ENCODE peak calls at places on chromosome 10, in ten cellular contexts. Z, T, X, J, C, Q, O, V, P and Y are unnamed samples.
A peak's percentile ranks its signal among the peaks of the same experiment; 100 is the strongest.

GRCh38 chr10:104021246-104021645 is 54.3 kb downstream of the SLK start:
- DNase-seq in Z (no peak), T (no peak), X (no peak), J (no peak), C (no peak), Q (no peak), O (no peak), V (no peak), P (no peak), Y (no peak)

GRCh38 chr10:77062381-77062780 is 575.2 kb downstream of the KCNMA1 start:
- DNase-seq in Z (no peak), T (no peak), X (no peak), J (no peak), C (no peak), Q (no peak), O (no peak), V (no peak), P (no peak), Y (no peak)

GRCh38 chr10:20877986-20878979 is 18.8 kb downstream of the NEBL start:
- DNase-seq in Z (no peak), T (no peak), X (no peak), J (no peak), C (no peak), Q (no peak), O (peak; percentile 5), V (no peak), P (no peak), Y (no peak)

GRCh38 chr10:44343836-44344235 is 41.1 kb downstream of the CXCL12 start:
- DNase-seq in Z (no peak), T (no peak), X (no peak), J (no peak), C (no peak), Q (no peak), O (no peak), V (no peak), P (no peak), Y (no peak)

GRCh38 chr10:19933772-19934171 is 117.5 kb downstream of the PLXDC2 start:
- DNase-seq in Z (no peak), T (no peak), X (no peak), J (no peak), C (no peak), Q (no peak), O (no peak), V (no peak), P (no peak), Y (no peak)

GRCh38 chr10:42367532-42368230 is 270.7 kb downstream of the ZNF33B start:
- DNase-seq in Z (no peak), T (peak; percentile 9), X (no peak), J (no peak), C (peak; percentile 41), Q (peak; percentile 84), O (peak; percentile 39), V (peak; percentile 74), P (no peak), Y (peak; percentile 97)

GRCh38 chr10:12482586-12482985 is 133.2 kb downstream of the CAMK1D start:
- DNase-seq in Z (no peak), T (no peak), X (peak; percentile 76), J (no peak), C (no peak), Q (no peak), O (no peak), V (no peak), P (no peak), Y (no peak)

GRCh38 chr10:49646256-49646870 is 32.5 kb downstream of the CHAT start:
- DNase-seq in Z (no peak), T (no peak), X (no peak), J (peak; percentile 82), C (no peak), Q (no peak), O (no peak), V (no peak), P (no peak), Y (no peak)

GRCh38 chr10:61404771-61405170 is 48.4 kb downstream of the TMEM26 start:
- DNase-seq in Z (no peak), T (no peak), X (no peak), J (no peak), C (peak; percentile 21), Q (no peak), O (peak; percentile 75), V (no peak), P (no peak), Y (no peak)

GRCh38 chr10:86899670-86900276 is 57.6 kb downstream of the MMRN2 start:
- DNase-seq in Z (peak; percentile 16), T (peak; percentile 71), X (peak; percentile 80), J (no peak), C (no peak), Q (no peak), O (peak; percentile 82), V (no peak), P (peak; percentile 82), Y (peak; percentile 21)

GRCh38 chr10:97821308-97822038 is 28.2 kb upstream of the GOLGA7B start:
- DNase-seq in Z (no peak), T (no peak), X (no peak), J (no peak), C (no peak), Q (no peak), O (no peak), V (peak; percentile 30), P (no peak), Y (no peak)

GRCh38 chr10:13993634-13994033 is 337.1 kb downstream of the FRMD4A start:
- DNase-seq in Z (no peak), T (no peak), X (no peak), J (no peak), C (no peak), Q (no peak), O (no peak), V (no peak), P (no peak), Y (no peak)

GRCh38 chr10:131174651-131175540 is 136.6 kb downstream of the TCERG1L start:
- DNase-seq in Z (no peak), T (no peak), X (no peak), J (peak; percentile 74), C (no peak), Q (no peak), O (no peak), V (no peak), P (no peak), Y (no peak)

GRCh38 chr10:131177431-131178327 is 133.8 kb downstream of the TCERG1L start:
- DNase-seq in Z (no peak), T (no peak), X (no peak), J (peak; percentile 77), C (no peak), Q (no peak), O (no peak), V (no peak), P (peak; percentile 29), Y (no peak)

GRCh38 chr10:131176907-131177306 is 134.6 kb downstream of the TCERG1L start:
- DNase-seq in Z (no peak), T (no peak), X (no peak), J (no peak), C (no peak), Q (no peak), O (no peak), V (no peak), P (no peak), Y (no peak)

GRCh38 chr10:131174211-131174565 is 137.3 kb downstream of the TCERG1L start:
- DNase-seq in Z (no peak), T (no peak), X (no peak), J (peak; percentile 91), C (no peak), Q (no peak), O (no peak), V (no peak), P (no peak), Y (no peak)

GRCh38 chr10:131175891-131176290 is 135.6 kb downstream of the TCERG1L start:
- DNase-seq in Z (no peak), T (no peak), X (no peak), J (no peak), C (no peak), Q (no peak), O (no peak), V (no peak), P (no peak), Y (no peak)
- H3K9me3 ChIP-seq in Z (no peaks in the 10 kb centered on the region), T (no peaks in the 10 kb centered on the region), X (no peaks in the 10 kb centered on the region), J (no peaks in the 10 kb centered on the region), C (peaks cover 81% of the 10 kb centered on the region), Q (no peaks in the 10 kb centered on the region), O (no peaks in the 10 kb centered on the region), V (no peaks in the 10 kb centered on the region), P (no peaks in the 10 kb centered on the region), Y (no peaks in the 10 kb centered on the region)

DNA sequence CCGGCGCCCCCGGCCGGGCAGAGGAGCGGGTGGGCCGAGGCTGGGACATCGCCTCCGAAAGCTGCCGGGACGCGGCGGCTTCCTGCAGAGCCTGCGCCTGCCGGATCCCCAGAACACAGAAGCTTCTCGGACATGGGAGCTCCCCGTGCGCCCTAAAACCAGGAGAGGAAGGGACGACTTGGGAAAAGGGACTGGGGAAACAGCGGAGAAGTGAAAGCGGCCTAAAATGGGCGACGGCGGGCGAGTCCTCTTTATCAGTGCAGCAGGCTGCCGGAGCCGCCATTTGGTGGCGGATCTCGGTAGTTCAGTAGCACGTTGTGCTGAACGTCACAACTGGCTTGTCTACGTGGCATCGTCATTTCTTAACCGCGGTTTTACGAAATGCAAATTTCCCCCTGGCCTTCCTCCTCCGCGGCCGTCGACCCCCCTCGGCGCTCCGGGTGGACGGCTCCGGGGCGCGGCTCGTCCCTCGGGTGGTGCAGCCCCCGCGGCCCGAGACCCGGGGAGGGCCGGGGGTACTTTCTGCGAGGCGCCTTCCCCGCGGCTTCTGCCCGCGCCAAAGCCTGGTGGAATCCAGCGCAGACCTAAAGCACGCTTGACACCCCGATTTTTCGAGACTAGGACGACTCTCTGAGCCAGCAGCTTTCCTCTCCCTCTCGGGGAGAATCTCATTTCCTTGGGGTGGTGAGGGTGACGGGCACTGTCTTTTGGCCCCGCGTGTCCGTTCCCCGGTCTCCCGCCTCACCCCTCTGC is 9.9 kb upstream of the SPAG6 start:
- DNase-seq in Z (no peak), T (peak; percentile 61), X (peak; percentile 37), J (no peak), C (no peak), Q (peak; percentile 71), O (peak; percentile 86), V (peak; percentile 37), P (peak; percentile 72), Y (no peak)
- H3K4me3 ChIP-seq in Z (peak overlapping the region; percentile 50), T (peak overlapping the region; percentile 39), X (peak overlapping the region; percentile 20), J (peak overlapping the region; percentile 46), C (peak overlapping the region; percentile 50), Q (peak overlapping the region; percentile 54), O (peak overlapping the region; percentile 72), V (peak overlapping the region; percentile 57), P (peak overlapping the region; percentile 38), Y (no peak overlapping the region)

DNA sequence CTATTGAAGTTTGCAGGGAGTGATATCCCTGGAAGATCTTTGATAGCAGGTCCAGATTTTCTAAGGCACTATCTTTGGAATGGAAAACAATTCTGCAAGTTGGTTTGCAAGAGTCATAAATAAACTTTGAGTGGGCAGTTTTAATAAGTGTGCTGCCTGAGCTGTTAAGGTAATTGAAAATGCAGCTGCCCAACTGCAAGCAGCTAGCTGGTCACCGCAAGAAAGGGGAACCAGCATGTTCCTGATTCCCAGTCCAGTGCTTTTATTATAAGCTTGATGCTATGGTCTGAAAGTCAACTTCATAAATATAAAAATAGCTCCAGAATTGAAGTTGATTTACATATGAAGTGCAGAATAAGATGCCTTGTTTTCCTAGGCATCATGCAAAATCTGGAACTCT is 308.4 kb downstream of the ZNF248 start:
- DNase-seq in Z (no peak), T (no peak), X (no peak), J (no peak), C (no peak), Q (no peak), O (no peak), V (no peak), P (no peak), Y (no peak)
- H3K9me3 ChIP-seq in Z (no peaks in the 10 kb centered on the region), T (peaks cover 4% of the 10 kb centered on the region), X (no peaks in the 10 kb centered on the region), J (no peaks in the 10 kb centered on the region), C (peaks cover 34% of the 10 kb centered on the region), Q (no peaks in the 10 kb centered on the region), O (no peaks in the 10 kb centered on the region), V (no peaks in the 10 kb centered on the region), P (no peaks in the 10 kb centered on the region), Y (no peaks in the 10 kb centered on the region)

GRCh38 chr10:92691042-92691590 is 1.4 kb downstream of the HHEX start:
- DNase-seq in Z (no peak), T (no peak), X (no peak), J (no peak), C (no peak), Q (peak; percentile 60), O (no peak), V (peak; percentile 30), P (no peak), Y (no peak)
- H3K4me3 ChIP-seq in Z (peak overlapping the region; percentile 42), T (peak overlapping the region; percentile 77), X (no peak overlapping the region), J (peak overlapping the region; percentile 61), C (peak overlapping the region; percentile 77), Q (peak overlapping the region; percentile 73), O (no peak overlapping the region), V (peak overlapping the region; percentile 73), P (no peak overlapping the region), Y (peak overlapping the region; percentile 97)